ENCODE peak calls at places on chromosomes 16 and 17, in six cellular contexts. Q is colonic mucosa, W is AG04450, J is NCI-H460, X is Karpas-422, T is H4. Y is an unnamed sample.

GRCh38 chr17:70608193-70608592 is 438.9 kb downstream of the KCNJ2 start:
- DNase-seq in W (no peak), Q (no peak), X (no peak), J (no peak), T (no peak), Y (no peak)

GRCh38 chr16:88017006-88017405 is 65.8 kb downstream of the BANP start:
- DNase-seq in X (no peak), W (no peak), J (no peak), T (no peak), Q (no peak), Y (no peak)

GRCh38 chr16:74813109-74813641 is 38.6 kb upstream of the FA2H start:
- DNase-seq in X (peak), Q (peak), T (peak), J (peak), W (peak), Y (peak)

GRCh38 chr17:1299729-1300579 is 20.5 kb downstream of the TRARG1 start:
- DNase-seq in J (no peak), Q (no peak), X (no peak), W (no peak), T (no peak), Y (no peak)

GRCh38 chr16:88905563-88905962 is 39.1 kb upstream of the PABPN1L start:
- DNase-seq in Q (no peak), W (no peak), T (no peak), J (no peak), X (peak), Y (no peak)

GRCh38 chr17:9050801-9051401 is 29.6 kb downstream of the NTN1 start:
- DNase-seq in J (no peak), X (no peak), W (no peak), Q (no peak), T (peak), Y (no peak)

GRCh38 chr17:55321507-55322064 is 56.8 kb downstream of the HLF start:
- DNase-seq in T (no peak), Q (no peak), J (no peak), W (no peak), X (no peak), Y (no peak)

GRCh38 chr17:7929158-7930029 is at the start of gene KCNAB3:
- DNase-seq in W (no peak), X (peak), J (no peak), T (no peak), Q (no peak), Y (no peak)

GRCh38 chr17:50269477-50270429 is 4.5 kb upstream of the TMEM92 start:
- DNase-seq in J (peak), X (peak), Q (peak), T (peak), W (peak), Y (no peak)

GRCh38 chr16:84323626-84324025 is 28.9 kb downstream of the WFDC1 start:
- DNase-seq in X (no peak), Q (no peak), W (no peak), J (no peak), T (no peak), Y (no peak)

GRCh38 chr17:18860161-18860972 is 2.4 kb downstream of the PRPSAP2 start:
- DNase-seq in J (no peak), X (no peak), T (no peak), Q (peak), W (no peak), Y (no peak)

GRCh38 chr17:67613961-67614360 is 103.8 kb upstream of the NOL11 start:
- DNase-seq in X (no peak), J (no peak), Q (no peak), T (no peak), W (no peak), Y (no peak)

GRCh38 chr16:89134269-89134668 is 37.3 kb upstream of the CDH15 start:
- DNase-seq in W (no peak), T (no peak), Q (no peak), X (no peak), J (no peak), Y (no peak)

Y was measured in AG09309.